ENCODE peak calls at places on chromosomes 7 and 10, in eight cellular contexts. M is retinal pigment epithelial cell; T is stimulated activated CD8-positive, alpha-beta memory T cell treated with anti-CD3 and anti-CD28 coated beads, Interleukin-12 subunit alpha, Interleukin-12 subunit beta, amount 100 ng/mL, for 1 hour; N is activated T-helper 9 cell treated with anti-CD3 and anti-CD28 coated beads, Interleukin-2, amount 50 U/mL, for 16 hours; Z is left cardiac atrium; K is 8988T; C is amniotic epithelial cell; O is activated CD4-positive, alpha-beta T cell treated with anti-CD3 and anti-CD28 coated beads, Interleukin-2, amount 50 U/mL, for 48 hours. P is an unnamed sample.
A peak's percentile ranks its signal among the peaks of the same experiment; 100 is the strongest.

GRCh38 chr10:13669182-13669860 is 82.6 kb downstream of the PRPF18 start:
- DNase-seq in Z (no peak), T (no peak), C (no peak), M (no peak), O (no peak), K (no peak), N (no peak), P (no peak)

GRCh38 chr7:139732471-139733167 is 45.2 kb downstream of the HIPK2 start:
- DNase-seq in T (no peak), C (no peak), N (no peak), M (no peak), O (no peak), Z (no peak), K (no peak), P (no peak)

GRCh38 chr10:116264296-116264695 is 8.7 kb downstream of the GFRA1 start:
- DNase-seq in O (no peak), M (no peak), C (no peak), T (no peak), K (no peak), Z (no peak), N (no peak), P (no peak)

GRCh38 chr10:59068581-59069191 is 107.8 kb upstream of the PHYHIPL start:
- DNase-seq in C (no peak), M (no peak), K (no peak), N (no peak), T (no peak), Z (no peak), O (no peak), P (no peak)

GRCh38 chr10:46311501-46311951 is 24.7 kb downstream of the ANTXRL start:
- DNase-seq in M (no peak), N (no peak), C (no peak), T (no peak), K (no peak), Z (no peak), O (no peak), P (no peak)

GRCh38 chr10:86851329-86852207 is 95.1 kb downstream of the BMPR1A start:
- DNase-seq in K (no peak), Z (no peak), C (peak; percentile 84), M (no peak), N (no peak), O (no peak), T (no peak), P (no peak)

GRCh38 chr10:123863721-123864432 is 27.7 kb downstream of the CPXM2 start:
- DNase-seq in C (no peak), O (no peak), N (no peak), Z (no peak), K (no peak), M (no peak), T (no peak), P (no peak)

GRCh38 chr10:3292601-3293000 is 120.0 kb upstream of the PITRM1 start:
- DNase-seq in T (no peak), M (no peak), N (no peak), O (no peak), Z (no peak), K (no peak), C (peak; percentile 75), P (no peak)

GRCh38 chr10:62050941-62051433 is 149.5 kb downstream of the ARID5B start:
- DNase-seq in N (peak; percentile 70), O (peak; percentile 74), M (peak; percentile 95), Z (peak; percentile 75), C (peak; percentile 92), T (peak; percentile 32), K (no peak), P (peak; percentile 80)

GRCh38 chr7:1936531-1937251 is 266.6 kb downstream of the ELFN1 start:
- DNase-seq in O (no peak), T (no peak), K (no peak), M (no peak), C (no peak), Z (peak; percentile 8), N (no peak), P (no peak)

GRCh38 chr10:99085358-99085757 is 150.3 kb downstream of the HPSE2 start:
- DNase-seq in N (no peak), M (no peak), C (no peak), T (no peak), K (no peak), Z (no peak), O (no peak), P (no peak)

GRCh38 chr7:73907554-73908122 is 46.7 kb downstream of the TMEM270 start:
- DNase-seq in O (no peak), C (no peak), Z (peak; percentile 9), K (no peak), M (no peak), T (no peak), N (no peak), P (no peak)

GRCh38 chr7:134391223-134391622 is 67.7 kb downstream of the AKR1B1 start:
- DNase-seq in M (no peak), N (no peak), K (no peak), Z (no peak), O (no peak), C (no peak), T (no peak), P (no peak)

GRCh38 chr7:41247128-41247865 is 455.6 kb downstream of the INHBA start:
- DNase-seq in T (no peak), Z (no peak), O (no peak), M (peak; percentile 34), K (no peak), C (no peak), N (no peak), P (peak; percentile 32)

GRCh38 chr7:69889338-69890080 is 291.2 kb downstream of the AUTS2 start:
- DNase-seq in T (no peak), K (no peak), M (no peak), O (no peak), Z (no peak), C (no peak), N (no peak), P (no peak)

GRCh38 chr10:44864042-44864436 is 47.1 kb upstream of the TMEM72 start:
- DNase-seq in O (peak; percentile 15), T (no peak), Z (peak; percentile 28), M (no peak), K (no peak), C (no peak), N (no peak), P (no peak)

GRCh38 chr10:68406111-68406814 is 814 bp downstream of the RUFY2 start:
- DNase-seq in O (peak; percentile 43), C (peak; percentile 96), T (no peak), N (peak; percentile 4), K (peak; percentile 73), Z (peak; percentile 70), M (peak; percentile 70), P (peak; percentile 53)

GRCh38 chr10:5364365-5364764 is 401 bp upstream of the UCN3 start:
- DNase-seq in N (no peak), Z (no peak), O (no peak), K (no peak), C (no peak), M (no peak), T (no peak), P (no peak)

GRCh38 chr10:130036296-130037065 is 72.4 kb upstream of the EBF3 start:
- DNase-seq in M (no peak), Z (no peak), T (no peak), K (no peak), C (no peak), O (no peak), N (no peak), P (no peak)

GRCh38 chr10:87978166-87978565 is 114.7 kb downstream of the PTEN start:
- DNase-seq in M (no peak), O (no peak), N (no peak), Z (no peak), K (no peak), T (no peak), C (no peak), P (no peak)

GRCh38 chr7:92634924-92635519 is 44.8 kb upstream of the FAM133B start:
- DNase-seq in M (peak; percentile 68), K (no peak), T (no peak), Z (no peak), C (peak; percentile 80), O (no peak), N (no peak), P (peak; percentile 49)

GRCh38 chr7:131000389-131000788 is 266.4 kb upstream of the KLF14 start:
- DNase-seq in O (no peak), C (no peak), Z (no peak), N (no peak), M (no peak), K (no peak), T (no peak), P (no peak)

GRCh38 chr7:24665564-24666294 is 91.5 kb downstream of the GSDME start:
- DNase-seq in N (no peak), Z (no peak), K (no peak), O (peak; percentile 11), M (peak; percentile 13), T (peak; percentile 17), C (peak; percentile 56), P (peak; percentile 57)

GRCh38 chr7:50364645-50365044 is 60.1 kb downstream of the IKZF1 start:
- DNase-seq in T (no peak), O (no peak), M (no peak), Z (no peak), K (no peak), C (no peak), N (no peak), P (no peak)

GRCh38 chr7:128906001-128906765 is 4.3 kb downstream of the KCP start:
- DNase-seq in T (no peak), C (no peak), M (no peak), Z (peak; percentile 11), O (no peak), N (no peak), K (peak; percentile 1), P (no peak)

GRCh38 chr10:12221323-12222298 is 25.6 kb downstream of the CDC123 start:
- DNase-seq in Z (no peak), N (no peak), O (no peak), M (no peak), C (peak; percentile 13), K (no peak), T (no peak), P (peak; percentile 12)

GRCh38 chr7:92781117-92781720 is 55.2 kb downstream of the CDK6 start:
- DNase-seq in C (no peak), K (no peak), T (no peak), Z (no peak), M (no peak), O (no peak), N (no peak), P (no peak)

GRCh38 chr7:38321515-38321944 is 48.1 kb upstream of the TARP start:
- DNase-seq in O (peak; percentile 31), M (no peak), K (no peak), C (peak; percentile 36), Z (no peak), N (no peak), T (no peak), P (peak; percentile 31)

GRCh38 chr7:135845415-135846075 is 96.9 kb upstream of the FAM180A start:
- DNase-seq in K (no peak), O (no peak), Z (no peak), C (peak; percentile 9), N (no peak), T (no peak), M (no peak), P (no peak)

GRCh38 chr7:113945018-113945938 is 26.5 kb upstream of the PPP1R3A start:
- DNase-seq in T (no peak), N (no peak), C (no peak), M (peak; percentile 12), Z (no peak), K (no peak), O (no peak), P (no peak)

GRCh38 chr7:71442492-71443196 is 310.7 kb downstream of the GALNT17 start:
- DNase-seq in M (no peak), Z (no peak), N (no peak), O (no peak), C (no peak), T (no peak), K (no peak), P (no peak)

GRCh38 chr7:24755541-24756416 is 1.5 kb downstream of the GSDME start:
- DNase-seq in T (no peak), C (peak; percentile 78), Z (no peak), M (no peak), O (peak; percentile 8), K (no peak), N (no peak), P (peak; percentile 95)

GRCh38 chr10:62083413-62083794 is 181.9 kb downstream of the ARID5B start:
- DNase-seq in N (no peak), T (no peak), O (no peak), C (peak; percentile 50), Z (no peak), M (no peak), K (no peak), P (peak; percentile 34)

GRCh38 chr10:126670056-126670743 is at the start of gene C10orf90:
- DNase-seq in Z (no peak), K (no peak), T (no peak), N (no peak), C (no peak), O (no peak), M (no peak), P (no peak)